ENCODE peak calls at places on chromosomes 12 and 14, in five cellular contexts. One of them, this sample, is unnamed.

GRCh38 chr12:68106160-68106559 is 53.4 kb downstream of the IFNG start:
- DNase-seq in GM20000: no peak
- DNase-seq in Calu3: no peak
- DNase-seq in iPS-NIHi11: no peak
- DNase-seq in left colon: no peak
- DNase-seq in this sample: no peak

GRCh38 chr12:130954544-130954831 is 781 bp downstream of the ADGRD1 start:
- DNase-seq in GM20000: no peak
- DNase-seq in Calu3: no peak
- DNase-seq in iPS-NIHi11: no peak
- DNase-seq in left colon: no peak
- DNase-seq in this sample: no peak

GRCh38 chr14:91146661-91147060 is 32.8 kb downstream of the DGLUCY start:
- DNase-seq in GM20000: no peak
- DNase-seq in Calu3: no peak
- DNase-seq in iPS-NIHi11: no peak
- DNase-seq in left colon: no peak
- DNase-seq in this sample: no peak

GRCh38 chr12:93164103-93164880 is 213.4 kb upstream of the NUDT4 start:
- DNase-seq in GM20000: no peak
- DNase-seq in Calu3: no peak
- DNase-seq in iPS-NIHi11: no peak
- DNase-seq in left colon: peak; percentile 53
- DNase-seq in this sample: peak; percentile 69

GRCh38 chr14:79265366-79265765 is 945.9 kb downstream of the DIO2 start:
- DNase-seq in GM20000: no peak
- DNase-seq in Calu3: no peak
- DNase-seq in iPS-NIHi11: no peak
- DNase-seq in left colon: no peak
- DNase-seq in this sample: no peak

GRCh38 chr14:86532219-86532618 is 1002.3 kb downstream of the FLRT2 start:
- DNase-seq in GM20000: no peak
- DNase-seq in Calu3: no peak
- DNase-seq in iPS-NIHi11: no peak
- DNase-seq in left colon: no peak
- DNase-seq in this sample: peak; percentile 21

GRCh38 chr12:99984271-99985128 is at the start of gene ANKS1B:
- DNase-seq in GM20000: peak; percentile 78
- DNase-seq in Calu3: peak; percentile 67
- DNase-seq in iPS-NIHi11: peak; percentile 85
- DNase-seq in left colon: peak; percentile 34
- DNase-seq in this sample: peak; percentile 45

GRCh38 chr14:59301354-59301753 is 112.9 kb downstream of the DAAM1 start:
- DNase-seq in GM20000: peak; percentile 21
- DNase-seq in Calu3: no peak
- DNase-seq in iPS-NIHi11: no peak
- DNase-seq in left colon: no peak
- DNase-seq in this sample: no peak

GRCh38 chr12:55019784-55020183 is at the start of gene NEUROD4:
- DNase-seq in GM20000: peak; percentile 31
- DNase-seq in Calu3: peak; percentile 41
- DNase-seq in iPS-NIHi11: peak; percentile 93
- DNase-seq in left colon: peak; percentile 33
- DNase-seq in this sample: peak; percentile 20

GRCh38 chr12:125104978-125105377 is 39.7 kb downstream of the AACS start:
- DNase-seq in GM20000: no peak
- DNase-seq in Calu3: no peak
- DNase-seq in iPS-NIHi11: no peak
- DNase-seq in left colon: no peak
- DNase-seq in this sample: no peak

GRCh38 chr14:75257241-75257640 is 21.4 kb upstream of the FOS start:
- DNase-seq in GM20000: no peak
- DNase-seq in Calu3: no peak
- DNase-seq in iPS-NIHi11: no peak
- DNase-seq in left colon: no peak
- DNase-seq in this sample: no peak

GRCh38 chr12:27680638-27681037 is 15.6 kb upstream of the REP15 start:
- DNase-seq in GM20000: no peak
- DNase-seq in Calu3: no peak
- DNase-seq in iPS-NIHi11: no peak
- DNase-seq in left colon: peak; percentile 33
- DNase-seq in this sample: no peak

GRCh38 chr12:3250576-3250975 is 173.4 kb downstream of the TSPAN9 start:
- DNase-seq in GM20000: no peak
- DNase-seq in Calu3: no peak
- DNase-seq in iPS-NIHi11: no peak
- DNase-seq in left colon: no peak
- DNase-seq in this sample: no peak

GRCh38 chr14:77980475-77981321 is 180.8 kb downstream of the ADCK1 start:
- DNase-seq in GM20000: no peak
- DNase-seq in Calu3: peak; percentile 69
- DNase-seq in iPS-NIHi11: peak; percentile 77
- DNase-seq in left colon: peak; percentile 38
- DNase-seq in this sample: peak; percentile 36

GRCh38 chr12:123801573-123802178 is 39.6 kb downstream of the DNAH10 start:
- DNase-seq in GM20000: peak; percentile 38
- DNase-seq in Calu3: no peak
- DNase-seq in iPS-NIHi11: no peak
- DNase-seq in left colon: no peak
- DNase-seq in this sample: no peak

GRCh38 chr12:76555226-76555767 is 4.3 kb downstream of the OSBPL8 start:
- DNase-seq in GM20000: no peak
- DNase-seq in Calu3: no peak
- DNase-seq in iPS-NIHi11: no peak
- DNase-seq in left colon: no peak
- DNase-seq in this sample: no peak

GRCh38 chr12:51891843-51892242 is 3.9 kb downstream of the ANKRD33 start:
- DNase-seq in GM20000: peak; percentile 56
- DNase-seq in Calu3: no peak
- DNase-seq in iPS-NIHi11: no peak
- DNase-seq in left colon: no peak
- DNase-seq in this sample: no peak

GRCh38 chr12:100141666-100141997 is 1.0 kb downstream of the BLTP3B start:
- DNase-seq in GM20000: peak; percentile 31
- DNase-seq in Calu3: no peak
- DNase-seq in iPS-NIHi11: no peak
- DNase-seq in left colon: no peak
- DNase-seq in this sample: peak; percentile 31